ENCODE peak calls at places on chromosomes 7 and 10, in four cellular contexts. One of them, this sample, is unnamed.

GRCh38 chr10:102781921-102782542 is 38.3 kb downstream of the WBP1L start:
- DNase-seq in T-helper 9 cell: no peak
- DNase-seq in Right ventricle myocardium superior: no peak
- DNase-seq in NCI-H1105: no peak
- DNase-seq in this sample: no peak

GRCh38 chr10:19043431-19043830 is 5.2 kb upstream of the MALRD1 start:
- DNase-seq in Right ventricle myocardium superior: no peak
- DNase-seq in T-helper 9 cell: no peak
- DNase-seq in NCI-H1105: no peak
- DNase-seq in this sample: no peak

GRCh38 chr10:75592888-75593643 is 161.6 kb downstream of the LRMDA start:
- DNase-seq in T-helper 9 cell: no peak
- DNase-seq in Right ventricle myocardium superior: no peak
- DNase-seq in NCI-H1105: no peak
- DNase-seq in this sample: no peak

GRCh38 chr10:45660876-45661411 is 11.6 kb downstream of the ZFAND4 start:
- DNase-seq in Right ventricle myocardium superior: no peak
- DNase-seq in T-helper 9 cell: no peak
- DNase-seq in NCI-H1105: no peak
- DNase-seq in this sample: no peak

GRCh38 chr10:68348265-68348741 is 15.6 kb upstream of the PBLD start:
- DNase-seq in NCI-H1105: no peak
- DNase-seq in T-helper 9 cell: peak
- DNase-seq in Right ventricle myocardium superior: no peak
- DNase-seq in this sample: peak

GRCh38 chr7:112481833-112482669 is 1.3 kb downstream of the LSMEM1 start:
- DNase-seq in T-helper 9 cell: no peak
- DNase-seq in NCI-H1105: no peak
- DNase-seq in Right ventricle myocardium superior: no peak
- DNase-seq in this sample: no peak

GRCh38 chr10:86946215-86947170 is 10.9 kb downstream of the MMRN2 start:
- DNase-seq in T-helper 9 cell: no peak
- DNase-seq in NCI-H1105: no peak
- DNase-seq in Right ventricle myocardium superior: peak
- DNase-seq in this sample: no peak

GRCh38 chr10:125795111-125795510 is 19.5 kb upstream of the MMP21 start:
- DNase-seq in T-helper 9 cell: no peak
- DNase-seq in Right ventricle myocardium superior: no peak
- DNase-seq in NCI-H1105: no peak
- DNase-seq in this sample: no peak

GRCh38 chr10:110330675-110331074 is 26.0 kb upstream of the SMNDC1 start:
- DNase-seq in Right ventricle myocardium superior: no peak
- DNase-seq in T-helper 9 cell: no peak
- DNase-seq in NCI-H1105: no peak
- DNase-seq in this sample: no peak

GRCh38 chr7:21550821-21551531 is 8.1 kb downstream of the DNAH11 start:
- DNase-seq in T-helper 9 cell: no peak
- DNase-seq in NCI-H1105: no peak
- DNase-seq in Right ventricle myocardium superior: no peak
- DNase-seq in this sample: no peak

GRCh38 chr10:48701139-48701901 is 16.6 kb downstream of the WDFY4 start:
- DNase-seq in NCI-H1105: no peak
- DNase-seq in Right ventricle myocardium superior: no peak
- DNase-seq in T-helper 9 cell: no peak
- DNase-seq in this sample: no peak

GRCh38 chr10:103492655-103493261 is 747 bp upstream of the NEURL1 start:
- DNase-seq in NCI-H1105: no peak
- DNase-seq in T-helper 9 cell: no peak
- DNase-seq in Right ventricle myocardium superior: no peak
- DNase-seq in this sample: no peak

GRCh38 chr10:68542046-68542445 is 14.7 kb upstream of the SLC25A16 start:
- DNase-seq in Right ventricle myocardium superior: no peak
- DNase-seq in T-helper 9 cell: no peak
- DNase-seq in NCI-H1105: no peak
- DNase-seq in this sample: no peak

GRCh38 chr7:138075350-138075749 is 909 bp upstream of the AKR1D1 start:
- DNase-seq in Right ventricle myocardium superior: no peak
- DNase-seq in NCI-H1105: no peak
- DNase-seq in T-helper 9 cell: no peak
- DNase-seq in this sample: no peak

GRCh38 chr10:23439452-23439919 is 611 bp downstream of the OTUD1 start:
- DNase-seq in NCI-H1105: no peak
- DNase-seq in Right ventricle myocardium superior: no peak
- DNase-seq in T-helper 9 cell: no peak
- DNase-seq in this sample: no peak

GRCh38 chr7:44056681-44057080 is 8.7 kb downstream of the PGAM2 start:
- DNase-seq in T-helper 9 cell: no peak
- DNase-seq in NCI-H1105: no peak
- DNase-seq in Right ventricle myocardium superior: no peak
- DNase-seq in this sample: no peak

GRCh38 chr7:70657989-70658578 is 473.9 kb upstream of the GALNT17 start:
- DNase-seq in NCI-H1105: no peak
- DNase-seq in T-helper 9 cell: no peak
- DNase-seq in Right ventricle myocardium superior: no peak
- DNase-seq in this sample: no peak

GRCh38 chr10:10500941-10501340 is 516.7 kb upstream of the CELF2 start:
- DNase-seq in NCI-H1105: no peak
- DNase-seq in T-helper 9 cell: no peak
- DNase-seq in Right ventricle myocardium superior: no peak
- DNase-seq in this sample: no peak

GRCh38 chr7:55133630-55134392 is 115.0 kb downstream of the EGFR start:
- DNase-seq in T-helper 9 cell: no peak
- DNase-seq in NCI-H1105: no peak
- DNase-seq in Right ventricle myocardium superior: peak
- DNase-seq in this sample: no peak

GRCh38 chr7:157555308-157555707 is 218.5 kb downstream of the DNAJB6 start:
- DNase-seq in Right ventricle myocardium superior: no peak
- DNase-seq in T-helper 9 cell: no peak
- DNase-seq in NCI-H1105: no peak
- DNase-seq in this sample: no peak

GRCh38 chr10:27742195-27742925 is 3.3 kb downstream of the MKX start:
- DNase-seq in T-helper 9 cell: peak
- DNase-seq in Right ventricle myocardium superior: peak
- DNase-seq in NCI-H1105: peak
- DNase-seq in this sample: peak

GRCh38 chr7:25846722-25847121 is 305.3 kb upstream of the NFE2L3 start:
- DNase-seq in Right ventricle myocardium superior: peak
- DNase-seq in NCI-H1105: peak
- DNase-seq in T-helper 9 cell: no peak
- DNase-seq in this sample: no peak

GRCh38 chr7:116499168-116500070 is at the start of gene CAV2:
- DNase-seq in T-helper 9 cell: no peak
- DNase-seq in Right ventricle myocardium superior: peak
- DNase-seq in NCI-H1105: no peak
- DNase-seq in this sample: no peak

GRCh38 chr10:76881477-76882220 is 756.0 kb downstream of the KCNMA1 start:
- DNase-seq in NCI-H1105: no peak
- DNase-seq in T-helper 9 cell: no peak
- DNase-seq in Right ventricle myocardium superior: no peak
- DNase-seq in this sample: no peak

This sample was measured in naive thymus-derived CD8-positive, alpha-beta T cell.